ENCODE peak calls at places on chromosomes 11 and 22, in ten cellular contexts. U, E, G, T, R, N, A, D, L and O are unnamed samples.

GRCh38 chr11:133065847-133066485 is 466.3 kb downstream of the OPCML start:
- DNase-seq in T (no peak), R (no peak), E (no peak), N (no peak), D (no peak), L (no peak), G (no peak), A (no peak), U (peak; percentile 53), O (no peak)

GRCh38 chr11:62976109-62976508 is 8.7 kb downstream of the SLC22A6 start:
- DNase-seq in N (no peak), E (no peak), L (no peak), A (no peak), U (no peak), G (no peak), R (no peak), D (no peak), T (no peak), O (no peak)

GRCh38 chr11:96095884-96096301 is 172.0 kb upstream of the MTMR2 start:
- DNase-seq in L (no peak), G (no peak), A (no peak), T (no peak), R (no peak), D (no peak), U (no peak), E (no peak), N (no peak), O (no peak)

GRCh38 chr11:13238879-13239514 is 38.6 kb upstream of the BMAL1 start:
- DNase-seq in L (peak; percentile 6), N (no peak), E (peak; percentile 57), R (peak; percentile 16), G (no peak), T (peak; percentile 3), D (peak; percentile 52), U (peak; percentile 60), A (peak; percentile 67), O (peak; percentile 23)

GRCh38 chr11:110856993-110857812 is 145.0 kb upstream of the ARHGAP20 start:
- DNase-seq in N (no peak), T (no peak), L (no peak), R (no peak), A (no peak), G (no peak), U (no peak), E (no peak), D (no peak), O (no peak)

GRCh38 chr22:25134028-25134427 is 65.6 kb upstream of the CRYBB3 start:
- DNase-seq in U (no peak), T (no peak), G (no peak), N (no peak), A (no peak), L (no peak), R (peak; percentile 30), D (no peak), E (no peak), O (no peak)

GRCh38 chr11:115383431-115383830 is 120.8 kb downstream of the CADM1 start:
- DNase-seq in D (no peak), R (no peak), L (no peak), G (no peak), A (no peak), E (no peak), T (no peak), N (no peak), U (no peak), O (no peak)

GRCh38 chr11:693887-694562 is 997 bp downstream of the DEAF1 start:
- DNase-seq in A (no peak), R (peak; percentile 65), N (no peak), E (peak; percentile 74), D (peak; percentile 24), U (no peak), T (no peak), G (no peak), L (peak; percentile 72), O (no peak)

GRCh38 chr11:17300372-17300771 is 23.8 kb downstream of the NUCB2 start:
- DNase-seq in E (no peak), T (no peak), A (no peak), U (no peak), N (no peak), L (no peak), D (no peak), G (no peak), R (no peak), O (no peak)

GRCh38 chr22:46678785-46679700 is 58.9 kb downstream of the GRAMD4 start:
- DNase-seq in E (no peak), L (no peak), G (no peak), A (no peak), N (no peak), R (no peak), U (no peak), T (no peak), D (no peak), O (no peak)

GRCh38 chr22:20021196-20022181 is 579 bp downstream of the TANGO2 start:
- DNase-seq in U (no peak), L (no peak), G (no peak), R (no peak), T (no peak), D (no peak), E (peak; percentile 86), N (no peak), A (peak; percentile 32), O (no peak)

GRCh38 chr22:29479417-29480261 is at the start of gene NEFH:
- DNase-seq in N (no peak), D (peak; percentile 78), R (no peak), A (no peak), L (no peak), E (no peak), U (no peak), G (no peak), T (no peak), O (no peak)

GRCh38 chr11:77654770-77655434 is 17.3 kb upstream of the CLNS1A start:
- DNase-seq in A (no peak), R (no peak), N (no peak), U (no peak), D (no peak), T (no peak), G (no peak), E (no peak), L (no peak), O (no peak)

GRCh38 chr11:68365943-68366435 is 53.6 kb downstream of the LRP5 start:
- DNase-seq in N (no peak), R (no peak), E (no peak), T (no peak), A (no peak), U (no peak), D (no peak), G (no peak), L (no peak), O (no peak)

GRCh38 chr11:72840780-72841179 is 26.6 kb downstream of the ATG16L2 start:
- DNase-seq in A (no peak), T (no peak), U (peak; percentile 77), E (no peak), N (no peak), D (no peak), G (no peak), L (no peak), R (no peak), O (no peak)

GRCh38 chr22:19035474-19036228 is 86.6 kb downstream of the DGCR2 start:
- DNase-seq in U (no peak), R (no peak), A (no peak), T (no peak), L (no peak), E (peak; percentile 43), G (no peak), D (peak; percentile 52), N (no peak), O (no peak)

GRCh38 chr11:66881927-66882452 is 25.1 kb downstream of the LRFN4 start:
- DNase-seq in N (no peak), T (no peak), U (no peak), E (peak; percentile 20), G (no peak), D (no peak), L (no peak), A (no peak), R (peak; percentile 15), O (no peak)

GRCh38 chr11:111086058-111086457 is 159.5 kb upstream of the POU2AF2 start:
- DNase-seq in G (no peak), D (no peak), N (no peak), A (no peak), T (no peak), E (no peak), R (peak; percentile 92), U (no peak), L (peak; percentile 85), O (no peak)

GRCh38 chr11:46489668-46490560 is 98.3 kb upstream of the CHRM4 start:
- DNase-seq in A (peak; percentile 32), L (no peak), T (no peak), R (peak; percentile 50), N (no peak), G (peak; percentile 41), E (no peak), D (no peak), U (peak; percentile 32), O (peak; percentile 26)

GRCh38 chr11:41789376-41789775 is 329.9 kb upstream of the LRRC4C start:
- DNase-seq in L (no peak), G (no peak), E (no peak), D (no peak), U (no peak), A (no peak), T (no peak), R (no peak), N (no peak), O (no peak)

GRCh38 chr11:42766191-42766590 is 545.6 kb upstream of the API5 start:
- DNase-seq in T (no peak), L (no peak), E (no peak), D (no peak), U (no peak), R (no peak), G (no peak), N (no peak), A (no peak), O (no peak)

GRCh38 chr11:73242291-73243092 is 24.4 kb downstream of the P2RY2 start:
- DNase-seq in R (peak; percentile 71), G (no peak), D (peak; percentile 63), N (peak; percentile 54), U (no peak), A (peak; percentile 82), E (peak; percentile 91), T (peak; percentile 49), L (peak; percentile 70), O (peak; percentile 85)

GRCh38 chr11:17721242-17721999 is 2.0 kb downstream of the MYOD1 start:
- DNase-seq in U (no peak), L (no peak), D (no peak), T (no peak), E (no peak), R (no peak), A (no peak), N (no peak), G (no peak), O (no peak)

GRCh38 chr11:33687733-33688479 is 12.7 kb downstream of the C11orf91 start:
- DNase-seq in N (peak; percentile 65), R (peak; percentile 77), A (peak; percentile 26), U (peak; percentile 10), T (no peak), L (peak; percentile 47), D (peak; percentile 56), E (no peak), G (no peak), O (peak; percentile 21)

GRCh38 chr11:96054870-96055705 is 131.2 kb upstream of the MTMR2 start:
- DNase-seq in D (no peak), A (no peak), E (no peak), T (no peak), G (no peak), N (no peak), R (peak; percentile 44), U (peak; percentile 26), L (peak; percentile 30), O (no peak)

GRCh38 chr22:32920032-32920628 is 118.6 kb downstream of the TIMP3 start:
- DNase-seq in R (no peak), T (no peak), G (no peak), N (no peak), U (peak; percentile 95), D (no peak), L (no peak), A (no peak), E (peak; percentile 87), O (no peak)

GRCh38 chr11:82899191-82899820 is 924 bp downstream of the PRCP start:
- DNase-seq in L (no peak), R (no peak), G (no peak), E (no peak), N (no peak), D (no peak), A (no peak), U (peak; percentile 3), T (no peak), O (no peak)

GRCh38 chr22:45376703-45377102 is 36.7 kb downstream of the SMC1B start:
- DNase-seq in L (no peak), G (no peak), R (no peak), A (no peak), E (peak; percentile 89), D (no peak), U (peak; percentile 79), T (no peak), N (no peak), O (no peak)